ENCODE peak calls at places on chromosomes 7 and 10, in six cellular contexts. A, Z, R, G, K and Y are unnamed samples.

GRCh38 chr10:1420663-1421362 is 316.5 kb downstream of the ADARB2 start:
- DNase-seq in Z (peak; percentile 40), G (no peak), R (peak; percentile 61), K (peak; percentile 43), A (peak; percentile 11), Y (no peak)

GRCh38 chr7:28855538-28856217 is 102.5 kb downstream of the TRIL start:
- DNase-seq in A (no peak), K (no peak), Z (peak; percentile 92), G (no peak), R (no peak), Y (no peak)

GRCh38 chr7:28083998-28084985 is 96.3 kb downstream of the JAZF1 start:
- DNase-seq in A (no peak), G (no peak), R (no peak), Z (no peak), K (no peak), Y (no peak)

GRCh38 chr10:17765602-17766001 is 13.6 kb downstream of the TMEM236 start:
- DNase-seq in R (no peak), G (no peak), A (no peak), Z (no peak), K (no peak), Y (no peak)

GRCh38 chr10:17981766-17982380 is 30.2 kb downstream of the SLC39A12 start:
- DNase-seq in A (no peak), K (no peak), R (no peak), Z (peak; percentile 27), G (no peak), Y (no peak)

GRCh38 chr7:77482015-77482414 is 55.1 kb upstream of the PTPN12 start:
- DNase-seq in K (no peak), A (peak; percentile 63), R (peak; percentile 66), G (no peak), Z (no peak), Y (no peak)

GRCh38 chr7:84613411-84613810 is 418.8 kb upstream of the SEMA3A start:
- DNase-seq in R (no peak), Z (no peak), G (no peak), K (no peak), A (no peak), Y (no peak)

GRCh38 chr7:123655614-123656013 is at the start of gene LMOD2:
- DNase-seq in K (no peak), Z (no peak), G (no peak), R (no peak), A (no peak), Y (no peak)

GRCh38 chr7:120272261-120272895 is 597 bp upstream of the KCND2 start:
- DNase-seq in A (peak; percentile 15), R (no peak), G (no peak), K (no peak), Z (peak; percentile 37), Y (no peak)

GRCh38 chr7:27890205-27890849 is 150.4 kb downstream of the TAX1BP1 start:
- DNase-seq in G (no peak), R (no peak), K (no peak), Z (no peak), A (no peak), Y (no peak)

GRCh38 chr7:111919690-111920179 is 286.5 kb downstream of the DOCK4 start:
- DNase-seq in A (no peak), Z (peak; percentile 43), G (no peak), K (no peak), R (no peak), Y (no peak)

GRCh38 chr10:109743141-109744120 is 179.9 kb downstream of the XPNPEP1 start:
- DNase-seq in Z (no peak), G (no peak), R (no peak), A (no peak), K (no peak), Y (peak; percentile 74)

GRCh38 chr7:56115852-56116538 is at the start of gene NUPR2:
- DNase-seq in Z (no peak), G (peak; percentile 38), K (no peak), A (no peak), R (peak; percentile 11), Y (no peak)
- H3K4me3 ChIP-seq in Z (no peak within 1 kb of the TSS), G (peak within 1 kb of the TSS; percentile 40), K (peak within 1 kb of the TSS; percentile 26), A (no peak within 1 kb of the TSS), R (no peak within 1 kb of the TSS), Y (no peak within 1 kb of the TSS)

GRCh38 chr7:116557901-116558300 is 33.1 kb downstream of the CAV1 start:
- DNase-seq in A (no peak), G (no peak), Z (no peak), K (no peak), R (no peak), Y (no peak)

GRCh38 chr7:116560021-116560970 is 35.5 kb downstream of the CAV1 start:
- DNase-seq in R (no peak), G (no peak), K (no peak), A (no peak), Z (no peak), Y (peak; percentile 85)

GRCh38 chr7:116554911-116555310 is 30.1 kb downstream of the CAV1 start:
- DNase-seq in G (no peak), R (no peak), Z (no peak), K (no peak), A (no peak), Y (no peak)

GRCh38 chr7:116554436-116554835 is 29.6 kb downstream of the CAV1 start:
- DNase-seq in R (no peak), K (no peak), A (no peak), G (no peak), Z (no peak), Y (no peak)

DNA sequence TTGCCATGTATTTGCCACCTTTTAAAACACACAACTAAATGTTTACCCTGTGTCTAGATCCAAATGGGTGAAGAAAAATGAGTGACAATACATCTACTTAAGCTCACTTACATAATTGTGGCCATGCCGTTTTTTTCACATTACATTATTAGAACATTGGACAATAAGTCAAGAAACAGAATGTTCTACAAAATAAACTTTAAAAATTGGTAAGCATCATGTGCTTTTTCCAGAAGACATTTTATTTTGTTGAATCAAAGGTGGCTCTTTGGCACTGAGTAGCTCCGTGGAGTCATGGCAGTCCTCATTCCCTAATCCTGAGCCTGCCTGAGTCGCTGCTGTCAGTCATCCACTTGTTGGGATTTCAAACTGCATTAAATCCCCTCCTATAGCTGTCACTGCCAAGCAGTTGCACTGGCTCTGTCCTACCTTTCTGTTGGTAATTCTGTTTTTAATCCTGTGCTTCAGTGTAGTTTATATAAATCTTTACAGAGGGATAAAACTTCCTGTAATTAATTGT is 32.3 kb downstream of the CAV1 start:
- DNase-seq in K (no peak), G (no peak), A (no peak), R (no peak), Z (no peak), Y (no peak)
- TF ChIP-seq POLR2AphosphoS5 in K (no peak), G (no peak), A (no peak), R (no peak), Z (no peak), Y (no peak)

GRCh38 chr10:14839305-14839695 is 1.2 kb downstream of the HSPA14 start:
- DNase-seq in Z (no peak), G (no peak), A (no peak), R (peak; percentile 30), K (no peak), Y (no peak)
- H3K27ac ChIP-seq in Z (peak overlapping the region; percentile 83), G (no peak overlapping the region), A (peak overlapping the region; percentile 94), R (peak overlapping the region; percentile 98), K (peak overlapping the region; percentile 86), Y (peak overlapping the region; percentile 96)

DNA sequence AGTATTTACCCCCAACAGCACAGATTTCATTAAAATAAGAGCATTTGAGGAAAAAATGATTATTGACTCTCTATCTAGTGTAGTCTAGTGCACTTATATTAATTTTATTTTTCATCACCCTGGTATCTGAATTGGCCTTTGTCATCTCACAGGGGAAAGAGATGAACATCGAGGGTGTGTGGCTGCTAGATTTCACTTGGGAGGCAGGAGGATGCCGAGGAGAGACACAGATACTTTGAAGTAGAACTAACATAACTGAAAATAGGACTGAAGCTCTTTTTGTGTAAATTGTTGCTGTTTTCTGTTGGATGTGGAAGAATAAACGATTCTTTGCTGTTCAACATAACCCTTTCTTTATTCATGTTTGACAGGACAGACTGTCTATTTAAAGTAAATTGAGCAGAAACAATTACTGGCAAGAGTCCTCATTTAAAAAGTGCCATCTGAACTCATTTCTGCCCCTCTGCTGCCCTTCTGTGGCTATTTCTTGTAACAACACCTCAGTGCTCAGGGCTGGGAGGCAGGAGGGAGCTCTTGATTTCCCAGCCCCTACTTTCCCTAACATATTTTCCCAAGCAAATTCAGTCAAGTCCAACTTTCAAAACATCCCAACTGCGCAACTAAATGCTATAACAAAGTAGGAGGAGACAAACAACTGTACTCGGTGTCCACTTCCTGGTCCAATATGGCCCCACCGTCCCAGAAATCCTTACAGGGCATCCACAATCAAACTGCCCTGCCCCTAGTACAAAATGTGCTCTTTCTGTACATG is 15.6 kb downstream of the LYZL1 start:
- DNase-seq in G (no peak), K (peak; percentile 39), A (no peak), R (peak; percentile 41), Z (peak; percentile 62), Y (peak; percentile 77)
- H3K4me3 ChIP-seq in G (no peak overlapping the region), K (no peak overlapping the region), A (no peak overlapping the region), R (no peak overlapping the region), Z (no peak overlapping the region), Y (no peak overlapping the region)

GRCh38 chr10:127190427-127190826 is 6.0 kb downstream of the INSYN2A start:
- DNase-seq in K (no peak), Z (no peak), G (no peak), A (no peak), R (no peak), Y (no peak)

GRCh38 chr10:127194598-127194997 is 1.8 kb downstream of the INSYN2A start:
- DNase-seq in A (no peak), R (no peak), Z (no peak), K (no peak), G (no peak), Y (no peak)

GRCh38 chr10:127195571-127196226 is 692 bp downstream of the INSYN2A start:
- DNase-seq in R (no peak), A (no peak), G (no peak), K (no peak), Z (no peak), Y (no peak)

GRCh38 chr10:127195041-127195506 is 1.3 kb downstream of the INSYN2A start:
- DNase-seq in G (no peak), K (no peak), R (no peak), A (no peak), Z (no peak), Y (no peak)

DNA sequence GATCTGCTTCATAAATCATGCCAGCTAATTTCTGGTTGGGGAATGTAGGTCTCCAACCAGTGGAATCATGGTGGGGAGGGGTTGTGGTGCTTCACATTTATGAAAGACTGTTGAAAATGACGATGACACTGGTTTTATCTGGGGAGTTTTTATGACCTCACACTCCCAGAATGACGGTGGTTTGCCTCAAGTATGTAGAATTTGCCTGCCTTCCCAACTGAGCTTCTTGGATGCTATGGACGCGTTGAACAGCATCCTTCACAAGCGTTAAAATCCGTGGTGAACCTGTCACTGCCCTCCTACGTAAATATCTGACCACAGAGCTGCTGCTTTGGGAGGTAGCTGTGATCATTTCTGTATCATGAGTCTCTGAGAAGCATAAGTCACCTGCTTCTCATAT is 3.3 kb downstream of the INSYN2A start:
- DNase-seq in R (no peak), A (no peak), G (no peak), K (no peak), Z (no peak), Y (no peak)
- TF ChIP-seq POLR2AphosphoS5 in R (no peak), A (no peak), G (no peak), K (no peak), Z (no peak), Y (no peak)

DNA sequence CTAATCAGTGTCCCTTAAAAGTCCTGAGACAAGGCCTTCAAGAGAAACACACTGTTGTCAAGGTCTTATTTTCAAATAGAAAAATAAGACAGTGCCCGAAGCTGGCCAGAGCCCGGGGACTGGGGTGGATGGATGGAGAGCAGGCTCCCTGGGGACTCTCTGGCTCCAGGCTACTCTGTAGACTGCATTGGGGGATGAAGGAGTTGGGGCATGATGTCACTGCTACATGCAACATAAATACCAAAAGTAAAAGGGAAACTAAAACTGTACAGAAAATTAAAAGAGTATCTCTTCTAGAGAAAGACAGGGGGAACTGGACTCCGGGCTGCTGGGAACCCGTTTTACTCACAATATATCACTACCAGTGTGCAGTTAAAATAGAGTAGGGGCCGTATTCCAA is 629.8 kb downstream of the KCNMA1 start:
- DNase-seq in K (no peak), G (no peak), A (no peak), R (no peak), Z (no peak), Y (no peak)
- H3K27ac ChIP-seq in K (no peak overlapping the region), G (no peak overlapping the region), A (no peak overlapping the region), R (no peak overlapping the region), Z (no peak overlapping the region), Y (no peak overlapping the region)